ENCODE peak calls at places on chromosomes 11 and 22, in four cellular contexts. One of them, this sample, is unnamed.

GRCh38 chr11:5564259-5565019 is 16.1 kb upstream of the OR52H1 start:
- DNase-seq in HepG2: no peak
- DNase-seq in GM12892: no peak
- DNase-seq in endothelial cell of umbilical vein: no peak
- DNase-seq in this sample: no peak

GRCh38 chr22:32695451-32695891 is 106.0 kb upstream of the TIMP3 start:
- DNase-seq in GM12892: no peak
- DNase-seq in HepG2: peak; percentile 87
- DNase-seq in endothelial cell of umbilical vein: no peak
- DNase-seq in this sample: peak; percentile 40

GRCh38 chr22:22712092-22712658 is 67.8 kb downstream of the GGTLC2 start:
- DNase-seq in HepG2: no peak
- DNase-seq in GM12892: no peak
- DNase-seq in endothelial cell of umbilical vein: no peak
- DNase-seq in this sample: no peak

GRCh38 chr11:76627541-76628082 is 42.9 kb downstream of the LRRC32 start:
- DNase-seq in GM12892: no peak
- DNase-seq in HepG2: no peak
- DNase-seq in endothelial cell of umbilical vein: no peak
- DNase-seq in this sample: no peak

GRCh38 chr22:47132428-47132825 is 370.0 kb downstream of the TBC1D22A start:
- DNase-seq in endothelial cell of umbilical vein: no peak
- DNase-seq in HepG2: no peak
- DNase-seq in GM12892: no peak
- DNase-seq in this sample: no peak

GRCh38 chr11:68436985-68437926 is 23.3 kb upstream of the PPP6R3 start:
- DNase-seq in HepG2: no peak
- DNase-seq in GM12892: no peak
- DNase-seq in endothelial cell of umbilical vein: peak; percentile 87
- DNase-seq in this sample: peak; percentile 97

GRCh38 chr11:63243533-63243932 is at the start of gene SLC22A25:
- DNase-seq in GM12892: no peak
- DNase-seq in endothelial cell of umbilical vein: peak; percentile 27
- DNase-seq in HepG2: no peak
- DNase-seq in this sample: peak; percentile 2

GRCh38 chr11:60725592-60725991 is 1.1 kb downstream of the MS4A18 start:
- DNase-seq in HepG2: no peak
- DNase-seq in endothelial cell of umbilical vein: no peak
- DNase-seq in GM12892: no peak
- DNase-seq in this sample: no peak

GRCh38 chr22:46560696-46561295 is 23.4 kb upstream of the CELSR1 start:
- DNase-seq in endothelial cell of umbilical vein: no peak
- DNase-seq in GM12892: no peak
- DNase-seq in HepG2: no peak
- DNase-seq in this sample: no peak

GRCh38 chr11:45096636-45097035 is 49.8 kb upstream of the PRDM11 start:
- DNase-seq in endothelial cell of umbilical vein: no peak
- DNase-seq in HepG2: no peak
- DNase-seq in GM12892: no peak
- DNase-seq in this sample: no peak

GRCh38 chr11:446886-447285 is 3.2 kb upstream of the PTDSS2 start:
- DNase-seq in endothelial cell of umbilical vein: no peak
- DNase-seq in GM12892: no peak
- DNase-seq in HepG2: no peak
- DNase-seq in this sample: no peak
- TF ChIP-seq POLR2A in endothelial cell of umbilical vein: no peak
- TF ChIP-seq POLR2A in GM12892: no peak
- TF ChIP-seq POLR2A in HepG2: no peak
- TF ChIP-seq POLR2A in this sample: no peak

GRCh38 chr11:66312549-66313320 is 4.1 kb downstream of the CD248 start:
- DNase-seq in GM12892: peak; percentile 97
- DNase-seq in endothelial cell of umbilical vein: peak; percentile 94
- DNase-seq in HepG2: peak; percentile 96
- DNase-seq in this sample: peak; percentile 98

GRCh38 chr11:66311470-66311964 is 5.3 kb downstream of the CD248 start:
- DNase-seq in HepG2: no peak
- DNase-seq in GM12892: no peak
- DNase-seq in endothelial cell of umbilical vein: no peak
- DNase-seq in this sample: no peak

GRCh38 chr11:66313321-66314185 is 3.3 kb downstream of the CD248 start:
- DNase-seq in GM12892: no peak
- DNase-seq in endothelial cell of umbilical vein: no peak
- DNase-seq in HepG2: peak; percentile 69
- DNase-seq in this sample: no peak

GRCh38 chr11:66310324-66310723 is 6.5 kb downstream of the CD248 start:
- DNase-seq in HepG2: no peak
- DNase-seq in GM12892: no peak
- DNase-seq in endothelial cell of umbilical vein: no peak
- DNase-seq in this sample: no peak

DNA sequence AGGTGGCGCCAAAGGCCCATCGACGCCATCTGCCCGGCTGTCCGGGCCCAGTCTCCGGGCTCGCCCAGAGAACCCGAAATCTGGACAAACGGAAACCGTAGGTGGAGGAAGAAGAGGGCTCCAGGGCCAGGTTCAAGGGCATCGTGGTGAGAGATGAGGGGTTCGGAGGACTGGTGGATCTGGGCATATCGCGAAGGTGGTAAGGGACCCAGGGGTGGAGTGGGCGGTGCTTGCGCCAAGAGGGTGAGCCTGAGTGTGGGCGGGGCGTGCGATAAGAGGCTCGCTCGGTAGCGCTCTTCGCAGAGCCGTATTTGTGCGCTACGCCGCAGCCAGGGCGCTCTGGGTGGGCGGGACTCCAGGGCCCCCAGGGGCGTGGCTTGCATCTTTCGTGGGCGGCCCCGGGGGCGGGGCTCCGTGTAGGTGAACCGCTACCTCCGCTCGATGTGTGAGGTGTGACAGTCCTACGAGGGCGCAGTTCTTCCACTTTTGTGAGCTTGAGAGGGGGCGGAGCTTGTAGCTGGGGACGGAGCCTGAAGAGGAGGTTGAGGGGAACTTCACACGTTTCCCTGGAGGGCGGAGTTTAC is 4.8 kb downstream of the CD248 start:
- DNase-seq in endothelial cell of umbilical vein: peak; percentile 94
- DNase-seq in HepG2: peak; percentile 95
- DNase-seq in GM12892: peak; percentile 93
- DNase-seq in this sample: peak; percentile 94
- TF ChIP-seq POLR2A in endothelial cell of umbilical vein: peak; percentile 9
- TF ChIP-seq POLR2A in HepG2: peak; percentile 62
- TF ChIP-seq POLR2A in GM12892: no peak
- TF ChIP-seq POLR2A in this sample: no peak

GRCh38 chr22:26589845-26590524 is at the start of gene TPST2:
- DNase-seq in endothelial cell of umbilical vein: peak; percentile 76
- DNase-seq in HepG2: peak; percentile 38
- DNase-seq in GM12892: peak; percentile 73
- DNase-seq in this sample: peak; percentile 54
- TF ChIP-seq POLR2A in endothelial cell of umbilical vein: peak; percentile 60
- TF ChIP-seq POLR2A in HepG2: no peak
- TF ChIP-seq POLR2A in GM12892: peak; percentile 78
- TF ChIP-seq POLR2A in this sample: peak; percentile 77

DNA sequence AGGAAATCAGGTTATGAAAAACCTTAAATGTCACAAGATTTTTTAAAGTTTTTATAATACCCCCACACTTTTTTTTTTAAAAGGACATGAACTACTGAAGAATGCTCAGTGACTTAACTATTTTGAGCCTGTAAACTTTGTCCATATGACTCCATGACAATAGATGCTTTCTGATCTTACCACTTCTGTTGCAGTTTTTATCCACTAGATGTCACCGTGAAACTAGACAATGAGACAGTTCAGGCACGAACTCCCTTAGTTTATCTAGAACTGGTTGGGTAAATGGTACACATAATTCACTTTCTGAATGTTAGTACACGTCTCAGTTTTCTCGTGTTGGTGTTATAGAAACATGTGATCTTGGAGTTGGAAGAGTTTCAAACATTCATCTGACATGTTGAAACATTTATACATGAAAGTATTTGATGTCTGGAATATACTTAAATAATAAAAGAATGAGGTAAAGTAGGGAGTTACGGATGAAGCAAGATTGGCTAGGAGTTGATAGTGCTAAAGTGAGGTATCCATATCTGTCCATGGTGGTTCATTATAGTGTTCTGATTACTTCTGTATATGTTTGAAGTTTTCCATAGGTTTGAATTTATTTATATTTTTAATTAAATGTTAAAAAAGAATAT is 8.1 kb downstream of the CCDC15 start:
- DNase-seq in HepG2: peak; percentile 78
- DNase-seq in endothelial cell of umbilical vein: peak; percentile 86
- DNase-seq in GM12892: no peak
- DNase-seq in this sample: peak; percentile 17
- TF ChIP-seq POLR2A in HepG2: no peak
- TF ChIP-seq POLR2A in endothelial cell of umbilical vein: no peak
- TF ChIP-seq POLR2A in GM12892: no peak
- TF ChIP-seq POLR2A in this sample: no peak

GRCh38 chr11:1916986-1917522 is 2.4 kb upstream of the TNNT3 start:
- DNase-seq in HepG2: no peak
- DNase-seq in GM12892: peak; percentile 46
- DNase-seq in endothelial cell of umbilical vein: no peak
- DNase-seq in this sample: no peak
- TF ChIP-seq POLR2A in HepG2: no peak
- TF ChIP-seq POLR2A in GM12892: no peak
- TF ChIP-seq POLR2A in endothelial cell of umbilical vein: no peak
- TF ChIP-seq POLR2A in this sample: no peak

DNA sequence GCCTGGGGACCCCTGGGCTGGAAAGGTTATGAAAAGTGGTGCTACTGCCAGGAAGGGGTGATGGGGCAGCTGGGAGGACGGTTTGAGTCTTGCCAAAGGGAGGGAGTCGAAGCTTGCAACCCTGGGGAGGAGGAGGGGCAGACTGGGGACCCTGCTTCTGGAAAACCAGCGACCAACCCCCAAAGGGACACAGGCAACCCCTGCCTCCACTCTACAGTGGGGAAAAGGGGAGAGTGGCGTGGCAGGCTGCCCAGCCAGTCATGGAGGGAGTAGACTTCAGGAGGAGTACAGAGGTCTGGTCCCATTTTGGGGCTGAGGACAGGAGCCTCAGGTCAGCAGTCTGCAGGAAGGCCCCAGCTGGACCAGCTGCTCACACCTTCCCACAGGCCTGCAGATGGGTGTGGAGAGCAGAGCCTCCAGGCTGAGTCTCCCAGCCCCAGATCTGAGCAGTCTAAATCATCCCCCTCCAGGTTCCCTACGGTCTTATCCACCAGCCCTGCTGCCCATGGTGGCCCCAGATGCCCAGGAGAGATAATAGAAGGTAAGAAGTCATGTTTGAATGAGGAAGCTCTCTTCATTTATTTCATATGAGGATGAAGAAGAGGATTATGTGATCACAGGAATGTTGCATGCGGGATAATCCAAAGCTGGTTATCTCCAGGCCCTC is 3.3 kb downstream of the DDT start:
- DNase-seq in endothelial cell of umbilical vein: no peak
- DNase-seq in GM12892: no peak
- DNase-seq in HepG2: no peak
- DNase-seq in this sample: no peak
- TF ChIP-seq POLR2A in endothelial cell of umbilical vein: no peak
- TF ChIP-seq POLR2A in GM12892: no peak
- TF ChIP-seq POLR2A in HepG2: no peak
- TF ChIP-seq POLR2A in this sample: no peak

GRCh38 chr11:34620202-34620601 is 691 bp upstream of the EHF start:
- DNase-seq in endothelial cell of umbilical vein: no peak
- DNase-seq in GM12892: no peak
- DNase-seq in HepG2: no peak
- DNase-seq in this sample: no peak

GRCh38 chr11:34619062-34619516 is 1.8 kb upstream of the EHF start:
- DNase-seq in HepG2: no peak
- DNase-seq in endothelial cell of umbilical vein: no peak
- DNase-seq in GM12892: no peak
- DNase-seq in this sample: no peak

GRCh38 chr11:34621876-34622275 is 983 bp downstream of the EHF start:
- DNase-seq in GM12892: no peak
- DNase-seq in HepG2: peak; percentile 30
- DNase-seq in endothelial cell of umbilical vein: no peak
- DNase-seq in this sample: no peak

GRCh38 chr11:34623463-34623862 is 2.6 kb downstream of the EHF start:
- DNase-seq in GM12892: no peak
- DNase-seq in HepG2: no peak
- DNase-seq in endothelial cell of umbilical vein: no peak
- DNase-seq in this sample: no peak

GRCh38 chr11:34620820-34621792 is at the start of gene EHF:
- DNase-seq in endothelial cell of umbilical vein: no peak
- DNase-seq in HepG2: no peak
- DNase-seq in GM12892: no peak
- DNase-seq in this sample: no peak
- TF ChIP-seq POLR2A in endothelial cell of umbilical vein: no peak
- TF ChIP-seq POLR2A in HepG2: no peak
- TF ChIP-seq POLR2A in GM12892: no peak
- TF ChIP-seq POLR2A in this sample: no peak

DNA sequence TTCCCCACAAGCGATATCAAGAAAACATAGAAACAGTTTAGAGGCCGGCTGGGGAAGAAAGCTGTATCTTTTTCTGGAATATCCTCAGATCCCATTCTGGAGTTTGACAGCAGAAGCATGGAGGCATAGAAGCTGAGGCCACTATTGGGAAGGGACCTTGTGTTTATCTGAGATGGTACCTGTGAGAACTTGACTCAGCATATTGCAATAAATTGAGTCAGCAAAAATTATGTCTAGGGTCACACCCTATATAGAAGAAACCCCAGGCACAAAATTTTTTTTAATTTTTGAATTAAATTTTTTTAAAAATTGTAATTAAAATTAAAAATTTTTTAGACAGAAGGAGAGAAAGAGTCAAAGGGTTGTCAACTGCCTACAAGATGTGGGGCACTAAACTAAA is 178.7 kb downstream of the NTM start:
- DNase-seq in HepG2: no peak
- DNase-seq in GM12892: no peak
- DNase-seq in endothelial cell of umbilical vein: no peak
- DNase-seq in this sample: no peak
- TF ChIP-seq POLR2A in HepG2: no peak
- TF ChIP-seq POLR2A in GM12892: no peak
- TF ChIP-seq POLR2A in endothelial cell of umbilical vein: no peak
- TF ChIP-seq POLR2A in this sample: no peak

GRCh38 chr11:83287631-83288030 is 1.5 kb upstream of the CCDC90B start:
- DNase-seq in HepG2: no peak
- DNase-seq in GM12892: no peak
- DNase-seq in endothelial cell of umbilical vein: no peak
- DNase-seq in this sample: no peak
- TF ChIP-seq POLR2A in HepG2: no peak
- TF ChIP-seq POLR2A in GM12892: no peak
- TF ChIP-seq POLR2A in endothelial cell of umbilical vein: no peak
- TF ChIP-seq POLR2A in this sample: no peak